ENCODE peak calls at places on chromosomes 5 and 9, in ten cellular contexts. One of them, this sample, is unnamed.

GRCh38 chr5:34959323-34959722 is 30.0 kb downstream of the DNAJC21 start:
- DNase-seq in endothelial cell of umbilical vein: no peak
- DNase-seq in MM.1S: peak; percentile 86
- DNase-seq in heart left ventricle: no peak
- DNase-seq in transverse colon: no peak
- DNase-seq in keratinocyte: no peak
- DNase-seq in pancreas: no peak
- DNase-seq in SK-N-SH: no peak
- DNase-seq in upper lobe of right lung: no peak
- DNase-seq in psoas muscle: no peak
- DNase-seq in this sample: no peak

GRCh38 chr9:16413509-16414016 is 456.9 kb downstream of the BNC2 start:
- DNase-seq in endothelial cell of umbilical vein: no peak
- DNase-seq in MM.1S: no peak
- DNase-seq in heart left ventricle: no peak
- DNase-seq in transverse colon: no peak
- DNase-seq in keratinocyte: no peak
- DNase-seq in pancreas: no peak
- DNase-seq in SK-N-SH: no peak
- DNase-seq in upper lobe of right lung: no peak
- DNase-seq in psoas muscle: no peak
- DNase-seq in this sample: peak; percentile 33

GRCh38 chr9:91147079-91147708 is 214.5 kb downstream of the AUH start:
- DNase-seq in endothelial cell of umbilical vein: no peak
- DNase-seq in MM.1S: no peak
- DNase-seq in heart left ventricle: no peak
- DNase-seq in transverse colon: no peak
- DNase-seq in keratinocyte: no peak
- DNase-seq in pancreas: no peak
- DNase-seq in SK-N-SH: no peak
- DNase-seq in upper lobe of right lung: no peak
- DNase-seq in psoas muscle: no peak
- DNase-seq in this sample: no peak

GRCh38 chr9:17005085-17005484 is 129.8 kb upstream of the CNTLN start:
- DNase-seq in endothelial cell of umbilical vein: peak; percentile 59
- DNase-seq in MM.1S: no peak
- DNase-seq in heart left ventricle: peak; percentile 27
- DNase-seq in transverse colon: peak; percentile 60
- DNase-seq in keratinocyte: no peak
- DNase-seq in pancreas: peak; percentile 51
- DNase-seq in SK-N-SH: no peak
- DNase-seq in upper lobe of right lung: no peak
- DNase-seq in psoas muscle: peak; percentile 17
- DNase-seq in this sample: peak; percentile 21

GRCh38 chr9:1050125-1050895 is at the start of gene DMRT2:
- DNase-seq in endothelial cell of umbilical vein: peak; percentile 39
- DNase-seq in MM.1S: peak; percentile 97
- DNase-seq in heart left ventricle: peak; percentile 85
- DNase-seq in transverse colon: peak; percentile 93
- DNase-seq in keratinocyte: no peak
- DNase-seq in pancreas: peak; percentile 94
- DNase-seq in SK-N-SH: peak; percentile 86
- DNase-seq in upper lobe of right lung: peak; percentile 92
- DNase-seq in psoas muscle: peak; percentile 95
- DNase-seq in this sample: peak; percentile 73

GRCh38 chr5:132499440-132500243 is 9.1 kb upstream of the IRF1 start:
- DNase-seq in endothelial cell of umbilical vein: no peak
- DNase-seq in MM.1S: peak; percentile 22
- DNase-seq in heart left ventricle: no peak
- DNase-seq in transverse colon: no peak
- DNase-seq in keratinocyte: no peak
- DNase-seq in pancreas: no peak
- DNase-seq in SK-N-SH: no peak
- DNase-seq in upper lobe of right lung: no peak
- DNase-seq in psoas muscle: no peak
- DNase-seq in this sample: no peak

GRCh38 chr9:91074866-91075265 is 273.2 kb downstream of the SYK start:
- DNase-seq in endothelial cell of umbilical vein: no peak
- DNase-seq in MM.1S: no peak
- DNase-seq in heart left ventricle: no peak
- DNase-seq in transverse colon: no peak
- DNase-seq in keratinocyte: no peak
- DNase-seq in pancreas: no peak
- DNase-seq in SK-N-SH: no peak
- DNase-seq in upper lobe of right lung: no peak
- DNase-seq in psoas muscle: no peak
- DNase-seq in this sample: no peak

GRCh38 chr9:18502546-18502945 is 28.6 kb downstream of the ADAMTSL1 start:
- DNase-seq in endothelial cell of umbilical vein: no peak
- DNase-seq in MM.1S: no peak
- DNase-seq in heart left ventricle: no peak
- DNase-seq in transverse colon: no peak
- DNase-seq in keratinocyte: no peak
- DNase-seq in pancreas: no peak
- DNase-seq in SK-N-SH: no peak
- DNase-seq in upper lobe of right lung: no peak
- DNase-seq in psoas muscle: no peak
- DNase-seq in this sample: no peak

GRCh38 chr5:35089688-35090314 is 42.1 kb upstream of the AGXT2 start:
- DNase-seq in endothelial cell of umbilical vein: peak; percentile 38
- DNase-seq in MM.1S: peak; percentile 45
- DNase-seq in heart left ventricle: peak; percentile 24
- DNase-seq in transverse colon: peak; percentile 72
- DNase-seq in keratinocyte: no peak
- DNase-seq in pancreas: no peak
- DNase-seq in SK-N-SH: peak; percentile 48
- DNase-seq in upper lobe of right lung: no peak
- DNase-seq in psoas muscle: no peak
- DNase-seq in this sample: peak; percentile 62

GRCh38 chr5:137498736-137499505 is at the start of gene SPOCK1:
- DNase-seq in endothelial cell of umbilical vein: peak; percentile 81
- DNase-seq in MM.1S: peak; percentile 77
- DNase-seq in heart left ventricle: peak; percentile 73
- DNase-seq in transverse colon: peak; percentile 65
- DNase-seq in keratinocyte: no peak
- DNase-seq in pancreas: peak; percentile 89
- DNase-seq in SK-N-SH: peak; percentile 94
- DNase-seq in upper lobe of right lung: peak; percentile 86
- DNase-seq in psoas muscle: peak; percentile 81
- DNase-seq in this sample: peak; percentile 79

GRCh38 chr5:56264417-56265025 is 31.4 kb upstream of the ANKRD55 start:
- DNase-seq in endothelial cell of umbilical vein: no peak
- DNase-seq in MM.1S: peak; percentile 47
- DNase-seq in heart left ventricle: no peak
- DNase-seq in transverse colon: no peak
- DNase-seq in keratinocyte: no peak
- DNase-seq in pancreas: no peak
- DNase-seq in SK-N-SH: peak; percentile 56
- DNase-seq in upper lobe of right lung: no peak
- DNase-seq in psoas muscle: no peak
- DNase-seq in this sample: peak; percentile 33

GRCh38 chr5:1214936-1215220 is 10.3 kb upstream of the SLC6A18 start:
- DNase-seq in endothelial cell of umbilical vein: no peak
- DNase-seq in MM.1S: no peak
- DNase-seq in heart left ventricle: no peak
- DNase-seq in transverse colon: no peak
- DNase-seq in keratinocyte: no peak
- DNase-seq in pancreas: no peak
- DNase-seq in SK-N-SH: no peak
- DNase-seq in upper lobe of right lung: no peak
- DNase-seq in psoas muscle: no peak
- DNase-seq in this sample: no peak

GRCh38 chr9:129465834-129466535 is 154.9 kb downstream of the C9orf50 start:
- DNase-seq in endothelial cell of umbilical vein: no peak
- DNase-seq in MM.1S: no peak
- DNase-seq in heart left ventricle: no peak
- DNase-seq in transverse colon: no peak
- DNase-seq in keratinocyte: no peak
- DNase-seq in pancreas: no peak
- DNase-seq in SK-N-SH: no peak
- DNase-seq in upper lobe of right lung: no peak
- DNase-seq in psoas muscle: no peak
- DNase-seq in this sample: no peak

GRCh38 chr9:101093620-101094019 is 65.1 kb downstream of the PLPPR1 start:
- DNase-seq in endothelial cell of umbilical vein: peak; percentile 86
- DNase-seq in MM.1S: no peak
- DNase-seq in heart left ventricle: no peak
- DNase-seq in transverse colon: no peak
- DNase-seq in keratinocyte: no peak
- DNase-seq in pancreas: no peak
- DNase-seq in SK-N-SH: no peak
- DNase-seq in upper lobe of right lung: no peak
- DNase-seq in psoas muscle: no peak
- DNase-seq in this sample: no peak

GRCh38 chr5:83802686-83803085 is 82.0 kb upstream of the HAPLN1 start:
- DNase-seq in endothelial cell of umbilical vein: no peak
- DNase-seq in MM.1S: no peak
- DNase-seq in heart left ventricle: no peak
- DNase-seq in transverse colon: no peak
- DNase-seq in keratinocyte: no peak
- DNase-seq in pancreas: no peak
- DNase-seq in SK-N-SH: no peak
- DNase-seq in upper lobe of right lung: no peak
- DNase-seq in psoas muscle: no peak
- DNase-seq in this sample: no peak

GRCh38 chr9:94950040-94950732 is 223.7 kb downstream of the AOPEP start:
- DNase-seq in endothelial cell of umbilical vein: no peak
- DNase-seq in MM.1S: no peak
- DNase-seq in heart left ventricle: no peak
- DNase-seq in transverse colon: no peak
- DNase-seq in keratinocyte: no peak
- DNase-seq in pancreas: no peak
- DNase-seq in SK-N-SH: no peak
- DNase-seq in upper lobe of right lung: no peak
- DNase-seq in psoas muscle: no peak
- DNase-seq in this sample: no peak

GRCh38 chr9:135776893-135777622 is 75.1 kb downstream of the KCNT1 start:
- DNase-seq in endothelial cell of umbilical vein: no peak
- DNase-seq in MM.1S: no peak
- DNase-seq in heart left ventricle: no peak
- DNase-seq in transverse colon: no peak
- DNase-seq in keratinocyte: no peak
- DNase-seq in pancreas: no peak
- DNase-seq in SK-N-SH: no peak
- DNase-seq in upper lobe of right lung: no peak
- DNase-seq in psoas muscle: no peak
- DNase-seq in this sample: no peak

GRCh38 chr5:25568989-25569625 is 924.3 kb upstream of the CDH10 start:
- DNase-seq in endothelial cell of umbilical vein: no peak
- DNase-seq in MM.1S: no peak
- DNase-seq in heart left ventricle: no peak
- DNase-seq in transverse colon: no peak
- DNase-seq in keratinocyte: no peak
- DNase-seq in pancreas: no peak
- DNase-seq in SK-N-SH: peak; percentile 1
- DNase-seq in upper lobe of right lung: no peak
- DNase-seq in psoas muscle: no peak
- DNase-seq in this sample: no peak

DNA sequence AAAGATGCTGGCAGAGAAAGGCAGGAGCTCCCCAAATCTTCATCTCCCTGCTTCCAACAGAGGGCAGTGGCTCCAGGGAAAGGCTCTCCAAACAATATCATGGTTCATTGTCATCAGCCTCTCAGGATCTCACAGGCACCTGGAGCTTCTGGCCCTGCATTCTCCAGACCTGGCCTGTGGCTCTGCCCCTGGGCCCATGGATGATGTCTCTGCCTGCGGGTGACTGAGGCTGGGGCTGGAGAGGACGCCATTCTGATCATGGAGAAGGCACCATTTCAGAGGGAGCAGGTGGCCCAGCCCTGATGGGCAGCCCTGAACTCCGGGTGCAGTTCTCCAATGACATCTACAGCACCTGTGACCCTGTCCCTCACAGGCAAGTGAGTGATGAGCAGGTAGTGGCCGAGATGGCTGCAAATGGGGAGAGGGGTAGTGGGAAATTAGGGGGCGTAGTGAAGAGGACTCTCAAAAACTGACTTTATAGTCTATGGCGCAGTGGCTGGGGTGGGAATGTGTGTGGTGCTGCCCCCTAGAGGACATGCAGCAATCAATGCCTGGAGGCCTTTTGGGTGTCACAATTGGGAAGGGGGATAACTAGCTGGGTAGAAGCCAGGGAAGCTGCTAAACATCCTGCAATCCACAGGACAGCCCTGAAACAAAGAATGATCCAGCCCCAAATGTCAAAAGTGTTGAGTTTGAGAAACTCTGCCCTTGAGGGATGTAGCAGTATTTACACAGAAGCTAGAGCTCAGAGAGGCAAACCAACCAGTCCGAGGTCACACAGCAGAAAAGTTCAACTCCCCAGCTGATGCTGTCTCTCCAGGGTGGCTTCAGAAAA is 3.2 kb downstream of the SH3PXD2B start:
- DNase-seq in endothelial cell of umbilical vein: peak; percentile 25
- DNase-seq in MM.1S: peak; percentile 29
- DNase-seq in heart left ventricle: no peak
- DNase-seq in transverse colon: peak; percentile 38
- DNase-seq in keratinocyte: no peak
- DNase-seq in pancreas: no peak
- DNase-seq in SK-N-SH: peak; percentile 64
- DNase-seq in upper lobe of right lung: no peak
- DNase-seq in psoas muscle: peak; percentile 47
- DNase-seq in this sample: peak; percentile 74
- TF ChIP-seq CTCF in endothelial cell of umbilical vein: peak; percentile 86
- TF ChIP-seq CTCF in MM.1S: peak; percentile 74
- TF ChIP-seq CTCF in heart left ventricle: peak; percentile 58
- TF ChIP-seq CTCF in transverse colon: peak; percentile 61
- TF ChIP-seq CTCF in keratinocyte: peak; percentile 84
- TF ChIP-seq CTCF in pancreas: peak; percentile 28
- TF ChIP-seq CTCF in SK-N-SH: peak; percentile 82
- TF ChIP-seq CTCF in upper lobe of right lung: peak; percentile 65
- TF ChIP-seq CTCF in psoas muscle: peak; percentile 41
- TF ChIP-seq CTCF in this sample: peak; percentile 68

GRCh38 chr5:143554194-143554717 is 150.8 kb upstream of the NR3C1 start:
- DNase-seq in endothelial cell of umbilical vein: no peak
- DNase-seq in MM.1S: peak; percentile 20
- DNase-seq in heart left ventricle: no peak
- DNase-seq in transverse colon: no peak
- DNase-seq in keratinocyte: peak; percentile 66
- DNase-seq in pancreas: no peak
- DNase-seq in SK-N-SH: no peak
- DNase-seq in upper lobe of right lung: no peak
- DNase-seq in psoas muscle: no peak
- DNase-seq in this sample: no peak
- H3K4me1 ChIP-seq in endothelial cell of umbilical vein: no peaks in the 10 kb centered on the region
- H3K4me1 ChIP-seq in MM.1S: peaks cover 5% of the 10 kb centered on the region
- H3K4me1 ChIP-seq in heart left ventricle: no peaks in the 10 kb centered on the region
- H3K4me1 ChIP-seq in transverse colon: no peaks in the 10 kb centered on the region
- H3K4me1 ChIP-seq in keratinocyte: peaks cover 16% of the 10 kb centered on the region
- H3K4me1 ChIP-seq in pancreas: no peaks in the 10 kb centered on the region
- H3K4me1 ChIP-seq in SK-N-SH: peaks cover 44% of the 10 kb centered on the region
- H3K4me1 ChIP-seq in upper lobe of right lung: peaks cover 4% of the 10 kb centered on the region
- H3K4me1 ChIP-seq in psoas muscle: peaks cover 18% of the 10 kb centered on the region
- H3K4me1 ChIP-seq in this sample: no peaks in the 10 kb centered on the region

GRCh38 chr5:74394924-74395880 is 245.3 kb downstream of the ENC1 start:
- DNase-seq in endothelial cell of umbilical vein: no peak
- DNase-seq in MM.1S: peak; percentile 92
- DNase-seq in heart left ventricle: no peak
- DNase-seq in transverse colon: no peak
- DNase-seq in keratinocyte: peak; percentile 90
- DNase-seq in pancreas: no peak
- DNase-seq in SK-N-SH: peak; percentile 19
- DNase-seq in upper lobe of right lung: no peak
- DNase-seq in psoas muscle: no peak
- DNase-seq in this sample: no peak
- TF ChIP-seq CTCF in endothelial cell of umbilical vein: no peak
- TF ChIP-seq CTCF in MM.1S: peak; percentile 35
- TF ChIP-seq CTCF in heart left ventricle: no peak
- TF ChIP-seq CTCF in transverse colon: no peak
- TF ChIP-seq CTCF in keratinocyte: peak; percentile 33
- TF ChIP-seq CTCF in pancreas: no peak
- TF ChIP-seq CTCF in SK-N-SH: no peak
- TF ChIP-seq CTCF in upper lobe of right lung: no peak
- TF ChIP-seq CTCF in psoas muscle: no peak
- TF ChIP-seq CTCF in this sample: no peak

GRCh38 chr5:168778536-168778935 is 199.4 kb upstream of the PANK3 start:
- DNase-seq in endothelial cell of umbilical vein: no peak
- DNase-seq in MM.1S: no peak
- DNase-seq in heart left ventricle: no peak
- DNase-seq in transverse colon: no peak
- DNase-seq in keratinocyte: no peak
- DNase-seq in pancreas: no peak
- DNase-seq in SK-N-SH: no peak
- DNase-seq in upper lobe of right lung: no peak
- DNase-seq in psoas muscle: no peak
- DNase-seq in this sample: no peak
- H3K4me1 ChIP-seq in endothelial cell of umbilical vein: no peaks in the 10 kb centered on the region
- H3K4me1 ChIP-seq in MM.1S: no peaks in the 10 kb centered on the region
- H3K4me1 ChIP-seq in heart left ventricle: no peaks in the 10 kb centered on the region
- H3K4me1 ChIP-seq in transverse colon: no peaks in the 10 kb centered on the region
- H3K4me1 ChIP-seq in keratinocyte: no peaks in the 10 kb centered on the region
- H3K4me1 ChIP-seq in pancreas: no peaks in the 10 kb centered on the region
- H3K4me1 ChIP-seq in SK-N-SH: no peaks in the 10 kb centered on the region
- H3K4me1 ChIP-seq in upper lobe of right lung: no peaks in the 10 kb centered on the region
- H3K4me1 ChIP-seq in psoas muscle: no peaks in the 10 kb centered on the region
- H3K4me1 ChIP-seq in this sample: peaks cover 5% of the 10 kb centered on the region

This sample was measured in adrenal gland.